ENCODE peak calls at places on chromosomes 11 and 22, in eight cellular contexts. V is lower lobe of right lung, Q is mammary epithelial cell, R is H9, A is PC-3, I is fibroblast of lung, M is ovary, G is tibial artery. P is an unnamed sample.

GRCh38 chr11:114678125-114679036 is at the start of gene NXPE2:
- DNase-seq in V (no peak), Q (peak; percentile 80), R (no peak), A (peak; percentile 79), I (peak; percentile 86), M (no peak), G (no peak), P (no peak)

GRCh38 chr11:66864172-66864901 is 7.5 kb downstream of the LRFN4 start:
- DNase-seq in V (no peak), Q (no peak), R (no peak), A (no peak), I (no peak), M (no peak), G (no peak), P (no peak)

GRCh38 chr22:42920101-42920820 is 63.2 kb upstream of the ARFGAP3 start:
- DNase-seq in V (peak; percentile 35), Q (peak; percentile 55), R (no peak), A (no peak), I (peak; percentile 64), M (no peak), G (peak; percentile 77), P (no peak)

GRCh38 chr22:45671051-45671782 is 417 bp upstream of the ATXN10 start:
- DNase-seq in V (no peak), Q (no peak), R (peak; percentile 90), A (no peak), I (no peak), M (peak; percentile 77), G (no peak), P (no peak)

GRCh38 chr11:587978-588380 is 11.7 kb downstream of the PHRF1 start:
- DNase-seq in V (peak; percentile 77), Q (no peak), R (no peak), A (no peak), I (peak; percentile 60), M (no peak), G (no peak), P (no peak)

GRCh38 chr11:9473408-9473807 is 12.6 kb downstream of the ZNF143 start:
- DNase-seq in V (no peak), Q (no peak), R (no peak), A (no peak), I (no peak), M (no peak), G (no peak), P (no peak)

GRCh38 chr11:35919244-35919643 is 24.6 kb upstream of the LDLRAD3 start:
- DNase-seq in V (no peak), Q (peak; percentile 77), R (no peak), A (peak; percentile 51), I (peak; percentile 4), M (no peak), G (no peak), P (no peak)

GRCh38 chr22:32199961-32200360 is 4.9 kb downstream of the RFPL2 start:
- DNase-seq in V (no peak), Q (no peak), R (no peak), A (no peak), I (no peak), M (no peak), G (no peak), P (no peak)

GRCh38 chr22:17562906-17563870 is at the start of gene SLC25A18:
- DNase-seq in V (no peak), Q (no peak), R (peak; percentile 61), A (no peak), I (peak; percentile 30), M (no peak), G (peak; percentile 74), P (no peak)

GRCh38 chr11:72927380-72927779 is 113.2 kb downstream of the ATG16L2 start:
- DNase-seq in V (no peak), Q (no peak), R (no peak), A (no peak), I (no peak), M (no peak), G (no peak), P (no peak)

GRCh38 chr11:71207563-71207962 is 44.8 kb downstream of the SHANK2 start:
- DNase-seq in V (peak; percentile 24), Q (no peak), R (no peak), A (no peak), I (no peak), M (no peak), G (no peak), P (no peak)

GRCh38 chr22:38727530-38728451 is 22.0 kb downstream of the GTPBP1 start:
- DNase-seq in V (no peak), Q (no peak), R (no peak), A (no peak), I (no peak), M (peak; percentile 8), G (peak; percentile 61), P (peak; percentile 33)

GRCh38 chr11:4071828-4072421 is 22.7 kb upstream of the RRM1 start:
- DNase-seq in V (no peak), Q (no peak), R (no peak), A (no peak), I (peak; percentile 15), M (no peak), G (no peak), P (no peak)

GRCh38 chr11:64305691-64306562 is 603 bp downstream of the ESRRA start:
- DNase-seq in V (peak; percentile 87), Q (peak; percentile 51), R (peak; percentile 89), A (peak; percentile 73), I (peak; percentile 20), M (peak; percentile 81), G (peak; percentile 80), P (peak; percentile 86)

GRCh38 chr11:46391578-46392420 is at the start of gene CHRM4:
- DNase-seq in V (no peak), Q (peak; percentile 26), R (peak; percentile 67), A (no peak), I (peak; percentile 32), M (no peak), G (peak; percentile 62), P (peak; percentile 82)

GRCh38 chr22:50071432-50072166 is 13.5 kb upstream of the TTLL8 start:
- DNase-seq in V (no peak), Q (peak; percentile 10), R (no peak), A (peak; percentile 57), I (no peak), M (no peak), G (no peak), P (peak; percentile 59)

GRCh38 chr22:26033071-26033470 is 136.2 kb upstream of the SEZ6L start:
- DNase-seq in V (no peak), Q (no peak), R (no peak), A (no peak), I (no peak), M (no peak), G (no peak), P (no peak)

GRCh38 chr11:71341596-71341995 is 89.2 kb upstream of the SHANK2 start:
- DNase-seq in V (peak; percentile 28), Q (no peak), R (no peak), A (no peak), I (no peak), M (no peak), G (peak; percentile 47), P (no peak)

DNA sequence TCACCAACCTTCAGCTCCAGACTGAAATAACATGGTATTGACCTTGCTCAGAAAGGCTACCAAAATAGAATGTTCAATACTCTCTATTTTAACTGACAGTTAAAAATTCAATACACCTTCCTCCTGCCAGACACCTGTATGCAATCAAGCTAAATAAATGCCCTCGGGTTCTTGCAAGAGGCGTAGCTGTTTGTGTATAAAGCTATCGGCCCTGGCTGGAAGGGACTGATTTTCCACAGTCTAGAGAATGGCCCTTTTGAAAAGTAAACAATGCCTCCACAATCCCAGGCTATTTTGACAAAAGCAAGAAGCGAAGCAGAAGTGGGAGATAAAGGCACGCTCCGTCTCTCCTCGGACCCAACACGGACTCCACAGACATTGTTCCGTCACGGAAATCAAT is 791.2 kb downstream of the BRD1 start:
- DNase-seq in V (no peak), Q (no peak), R (no peak), A (no peak), I (no peak), M (no peak), G (no peak), P (no peak)
- H3K9me3 ChIP-seq in V (no peaks in the 10 kb centered on the region), Q (peaks cover 52% of the 10 kb centered on the region), R (no peaks in the 10 kb centered on the region), A (no peaks in the 10 kb centered on the region), I (no peaks in the 10 kb centered on the region), M (no peaks in the 10 kb centered on the region), G (no peaks in the 10 kb centered on the region), P (no peaks in the 10 kb centered on the region)

GRCh38 chr22:37569009-37569920 is 9.0 kb downstream of the CDC42EP1 start:
- DNase-seq in V (peak; percentile 79), Q (no peak), R (peak; percentile 81), A (no peak), I (no peak), M (no peak), G (no peak), P (no peak)

GRCh38 chr22:37569921-37570660 is 9.8 kb downstream of the LGALS2 start:
- DNase-seq in V (peak; percentile 71), Q (no peak), R (peak; percentile 30), A (peak; percentile 48), I (no peak), M (no peak), G (no peak), P (no peak)

GRCh38 chr22:37570661-37570976 is 9.3 kb downstream of the LGALS2 start:
- DNase-seq in V (no peak), Q (no peak), R (peak; percentile 26), A (no peak), I (no peak), M (no peak), G (no peak), P (no peak)

GRCh38 chr22:37571992-37572373 is 7.9 kb downstream of the LGALS2 start:
- DNase-seq in V (no peak), Q (no peak), R (peak; percentile 15), A (no peak), I (no peak), M (no peak), G (no peak), P (no peak)

DNA sequence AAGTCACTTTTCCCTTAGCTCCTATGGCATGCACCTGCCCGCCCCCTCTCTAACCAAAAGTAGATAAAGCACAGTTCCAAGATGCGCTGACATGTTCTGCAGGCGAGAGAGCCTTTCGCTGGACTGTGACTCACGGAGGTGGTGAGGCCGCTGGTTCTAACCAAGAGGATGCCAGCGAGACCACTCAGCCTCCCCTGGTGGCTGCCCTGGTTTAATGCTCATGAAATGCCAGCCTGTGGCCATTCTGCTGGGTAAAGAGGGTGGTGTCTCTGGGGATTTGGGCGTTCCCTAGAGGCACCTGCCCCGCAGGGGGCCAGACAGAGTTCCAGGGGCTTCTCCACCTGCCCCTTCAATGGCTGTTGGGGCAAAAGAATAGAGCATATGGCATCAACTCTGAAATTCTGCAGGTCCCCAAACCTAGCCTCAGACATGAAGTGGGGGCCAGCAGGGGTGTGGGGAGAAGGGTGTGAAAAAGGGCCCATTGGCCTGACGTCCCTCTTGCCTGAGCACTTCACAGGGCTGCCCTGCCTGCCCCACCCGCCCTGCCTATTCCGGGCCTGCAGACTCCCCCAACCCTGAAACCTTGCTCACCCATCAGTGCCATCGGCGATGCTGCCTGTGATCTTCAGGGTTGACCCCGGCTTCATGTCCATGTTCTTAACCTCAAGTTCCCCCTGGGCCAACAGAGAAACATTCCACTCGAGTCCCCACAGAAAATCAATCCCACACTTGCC is 8.5 kb downstream of the LGALS2 start:
- DNase-seq in V (no peak), Q (peak; percentile 41), R (no peak), A (peak; percentile 49), I (peak; percentile 65), M (no peak), G (no peak), P (no peak)
- H3K27ac ChIP-seq in V (no peak overlapping the region), Q (no peak overlapping the region), R (no peak overlapping the region), A (no peak overlapping the region), I (no peak overlapping the region), M (no peak overlapping the region), G (no peak overlapping the region), P (no peak overlapping the region)

GRCh38 chr22:30421695-30422480 is 3.7 kb upstream of the MTFP1 start:
- DNase-seq in V (no peak), Q (no peak), R (no peak), A (peak; percentile 19), I (no peak), M (no peak), G (no peak), P (no peak)
- H3K4me1 ChIP-seq in V (peaks cover 53% of the 10 kb centered on the region), Q (peaks cover 85% of the 10 kb centered on the region), R (peaks cover 7% of the 10 kb centered on the region), A (peaks cover 53% of the 10 kb centered on the region), I (peaks cover 36% of the 10 kb centered on the region), M (peaks cover 6% of the 10 kb centered on the region), G (peaks cover 3% of the 10 kb centered on the region), P (peaks cover 33% of the 10 kb centered on the region)

GRCh38 chr11:48248902-48249301 is 4.0 kb downstream of the OR4X2 start:
- DNase-seq in V (no peak), Q (no peak), R (no peak), A (no peak), I (no peak), M (no peak), G (no peak), P (no peak)
- H3K9me3 ChIP-seq in V (peaks cover 18% of the 10 kb centered on the region), Q (peaks cover 5% of the 10 kb centered on the region), R (peaks cover 54% of the 10 kb centered on the region), A (no peaks in the 10 kb centered on the region), I (no peaks in the 10 kb centered on the region), M (no peaks in the 10 kb centered on the region), G (peaks cover 11% of the 10 kb centered on the region), P (peaks cover 22% of the 10 kb centered on the region)